ENCODE peak calls at places on chromosomes 6 and 20, in four cellular contexts. V is fibroblast of lung, X is mammary epithelial cell, A is colonic mucosa. Z is an unnamed sample. For H3K36me3 and H3K27me3, the result is how much of the 10 kb centered on the place peaks cover.

GRCh38 chr20:42179768-42180167 is 561.6 kb upstream of the CHD6 start:
- DNase-seq in V (no peak), X (no peak), A (no peak), Z (no peak)

GRCh38 chr20:17648782-17649730 is 33.0 kb downstream of the RRBP1 start:
- DNase-seq in V (no peak), X (no peak), A (peak), Z (peak)

GRCh38 chr6:151186931-151187330 is 52.8 kb upstream of the AKAP12 start:
- DNase-seq in V (no peak), X (no peak), A (no peak), Z (no peak)

GRCh38 chr6:145688493-145688905 is 46.8 kb downstream of the EPM2A start:
- DNase-seq in V (peak), X (peak), A (no peak), Z (peak)

GRCh38 chr6:128487055-128487454 is 33.3 kb downstream of the PTPRK start:
- DNase-seq in V (no peak), X (no peak), A (no peak), Z (no peak)

GRCh38 chr6:149079456-149079855 is 238.1 kb upstream of the TAB2 start:
- DNase-seq in V (no peak), X (no peak), A (no peak), Z (no peak)

GRCh38 chr20:49411221-49411925 is 71.1 kb downstream of the KCNB1 start:
- DNase-seq in V (no peak), X (no peak), A (no peak), Z (no peak)

GRCh38 chr6:160804639-160805038 is 102.6 kb downstream of the PLG start:
- DNase-seq in V (no peak), X (no peak), A (no peak), Z (no peak)

GRCh38 chr20:42277203-42277602 is 659.0 kb upstream of the CHD6 start:
- DNase-seq in V (no peak), X (no peak), A (no peak), Z (no peak)

DNA sequence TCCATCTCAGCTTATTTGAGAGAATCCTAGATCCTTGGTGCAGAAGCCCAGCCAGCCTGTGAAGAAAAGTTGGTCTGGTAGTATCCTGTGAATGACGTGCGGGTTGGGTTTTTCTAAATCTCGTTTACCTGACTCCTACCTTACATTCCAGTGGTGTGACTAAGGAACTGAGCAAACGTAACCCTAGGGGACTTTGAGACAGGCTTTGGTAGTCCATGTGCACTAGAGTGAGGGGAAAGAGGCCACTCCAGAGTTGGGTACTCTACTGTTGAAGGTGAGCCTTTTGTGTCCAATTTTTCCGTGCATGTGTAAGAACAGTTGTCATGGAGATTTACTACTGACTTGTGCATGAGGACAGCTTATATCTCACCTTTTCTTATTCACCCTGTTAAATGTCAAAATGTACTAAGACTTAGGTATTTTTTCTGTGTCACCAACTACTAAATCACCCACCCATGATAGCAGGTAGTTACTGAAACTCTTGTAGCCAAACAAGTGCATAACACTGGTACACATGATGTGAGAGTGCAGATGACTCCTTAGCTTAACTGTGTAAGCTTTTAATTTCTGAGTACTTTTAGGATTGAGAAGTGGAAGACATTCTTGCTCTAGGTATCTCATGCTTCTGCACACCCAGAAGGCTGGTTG is 26.3 kb upstream of the PLCG1 start:
- DNase-seq in V (no peak), X (peak), A (no peak), Z (no peak)
- H3K36me3 ChIP-seq in V (under half), X (under half), A (under half), Z (half or more)

DNA sequence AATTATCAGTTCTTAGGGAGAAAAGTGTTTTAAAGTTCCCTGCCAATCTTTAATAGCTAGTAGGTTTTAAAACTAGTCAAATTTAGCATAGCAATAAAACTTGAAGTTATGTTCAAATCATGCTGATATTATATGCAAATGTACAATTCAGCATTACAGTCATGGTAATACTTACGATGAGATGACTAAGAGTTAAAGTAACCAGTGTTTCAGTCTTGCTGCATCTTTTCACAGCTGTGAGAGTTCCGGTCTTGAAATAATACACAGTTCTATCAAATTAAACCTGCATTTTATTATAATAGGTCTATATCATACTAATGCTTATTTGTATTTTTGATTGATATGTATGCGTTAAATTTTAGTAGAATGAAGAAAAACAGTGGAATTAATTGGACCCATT is 26.1 kb downstream of the POPDC3 start:
- DNase-seq in V (no peak), X (no peak), A (no peak), Z (no peak)
- H3K27me3 ChIP-seq in V (under half), X (under half), A (under half), Z (under half)

DNA sequence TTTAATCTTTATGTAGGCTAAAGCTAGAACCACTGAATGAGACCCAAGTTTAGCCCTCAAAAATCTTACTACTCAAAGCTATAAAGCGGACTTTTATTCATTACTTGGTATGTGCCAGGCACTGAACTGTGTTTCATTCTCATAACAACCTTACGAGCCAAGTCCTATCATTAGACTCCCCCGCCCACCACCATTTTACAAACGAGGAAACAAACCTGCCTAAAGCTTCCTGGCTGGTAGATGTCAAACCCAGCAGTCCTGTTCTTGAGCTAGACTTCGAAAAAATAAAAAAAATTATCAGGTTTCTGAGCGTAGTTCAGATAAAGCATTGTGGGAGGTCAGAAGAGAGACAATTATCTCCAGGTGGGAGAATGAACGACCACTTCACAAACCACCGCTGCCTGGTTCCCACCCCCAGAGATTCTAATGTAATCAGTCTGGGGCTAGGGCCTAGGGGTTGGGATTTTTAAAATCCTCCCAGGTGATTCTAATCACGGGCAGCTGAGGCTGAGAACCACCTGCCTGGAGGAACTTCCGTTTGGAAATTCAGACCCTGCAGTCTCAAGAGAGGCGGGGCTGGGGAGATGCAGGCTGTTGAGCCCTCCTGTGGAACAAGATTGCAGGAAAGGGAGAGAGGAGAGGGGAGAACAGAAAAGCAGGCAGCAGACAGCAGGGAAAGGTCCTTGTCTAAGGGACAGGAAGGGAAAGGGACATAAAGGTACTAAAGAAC is 8.6 kb downstream of the ADTRP start:
- DNase-seq in V (no peak), X (peak), A (peak), Z (no peak)
- H3K9ac ChIP-seq in V (no peak), X (peak), A (peak), Z (peak)

DNA sequence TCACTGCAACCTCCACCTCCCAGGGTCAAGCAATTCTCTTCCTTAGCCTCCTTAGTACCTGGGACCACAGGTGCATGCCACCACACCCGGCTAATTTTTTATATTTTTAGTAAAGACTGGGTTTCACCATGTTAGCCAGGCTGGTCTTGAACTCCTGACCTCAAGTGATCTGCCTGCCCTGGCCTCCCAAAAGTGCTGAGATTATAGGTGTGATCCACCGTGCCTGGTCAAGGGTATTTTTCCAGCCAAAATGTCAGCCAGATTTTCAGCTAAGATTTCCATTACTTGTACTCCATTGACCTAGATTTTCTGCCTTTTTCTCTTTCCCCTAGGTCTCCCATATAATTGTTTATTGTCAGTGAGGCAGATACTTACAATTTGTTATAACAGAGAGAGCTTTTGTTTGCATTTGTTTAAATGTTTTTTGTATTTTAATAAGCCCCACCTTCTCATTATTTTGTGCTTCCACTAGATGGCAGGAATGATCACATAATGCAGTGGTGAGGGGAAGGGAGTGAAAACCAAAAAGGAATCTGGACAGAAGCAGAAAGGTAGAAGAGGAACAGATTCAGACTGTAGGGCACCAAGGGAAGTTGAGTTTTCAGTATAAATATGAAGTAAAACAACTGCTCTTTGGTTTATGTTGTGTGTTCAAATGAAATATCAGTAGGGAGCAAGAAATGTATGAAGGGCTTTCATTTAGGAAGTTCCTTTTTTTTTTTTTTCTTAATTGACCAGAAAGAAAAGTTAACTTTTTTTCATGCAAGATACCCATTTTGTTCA is 29.7 kb downstream of the RPF2 start:
- DNase-seq in V (peak), X (peak), A (no peak), Z (peak)
- H3K36me3 ChIP-seq in V (under half), X (under half), A (under half), Z (under half)

GRCh38 chr6:136371951-136372350 is 82.3 kb upstream of the BCLAF1 start:
- DNase-seq in V (no peak), X (no peak), A (no peak), Z (peak)
- H3K27me3 ChIP-seq in V (under half), X (under half), A (under half), Z (under half)

DNA sequence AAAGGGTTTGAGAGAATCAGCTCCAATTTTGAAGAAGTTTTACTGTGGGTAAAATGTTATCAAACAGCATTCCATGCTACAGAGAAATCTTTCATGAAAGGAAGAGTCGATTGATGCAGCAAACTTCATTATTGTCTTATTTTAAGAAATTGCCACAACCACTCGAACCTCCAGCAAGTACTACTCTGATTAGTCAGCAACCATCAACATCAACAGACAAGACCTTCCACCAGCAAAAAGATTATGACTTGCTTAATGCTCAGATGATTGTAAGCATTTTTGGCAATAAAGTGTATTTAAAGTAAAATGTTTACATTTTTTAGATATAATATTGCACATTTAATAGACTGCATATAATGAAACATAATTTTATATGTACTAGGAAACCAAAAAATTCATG is 87.5 kb downstream of the AKAP7 start:
- DNase-seq in V (peak), X (no peak), A (no peak), Z (no peak)
- H3K9ac ChIP-seq in V (no peak), X (no peak), A (no peak), Z (no peak)